ENCODE peak calls at places on chromosome 17, in ten cellular contexts. One of them, this sample, is unnamed.

GRCh38 chr17:70353408-70354092 is 184.2 kb downstream of the KCNJ2 start:
- DNase-seq in vagina: no peak
- DNase-seq in amniotic stem cell: no peak
- DNase-seq in Right ventricle myocardium superior: no peak
- DNase-seq in left lung: no peak
- DNase-seq in SK-N-SH: peak
- DNase-seq in NCI-H1092: no peak
- DNase-seq in LHCN-M2: no peak
- DNase-seq in RWPE1: no peak
- DNase-seq in CD8-positive, alpha-beta T cell: no peak
- DNase-seq in this sample: peak

GRCh38 chr17:78337244-78338109 is 22.4 kb downstream of the SOCS3 start:
- DNase-seq in CD8-positive, alpha-beta T cell: no peak
- DNase-seq in RWPE1: peak
- DNase-seq in SK-N-SH: no peak
- DNase-seq in left lung: peak
- DNase-seq in LHCN-M2: peak
- DNase-seq in NCI-H1092: no peak
- DNase-seq in Right ventricle myocardium superior: no peak
- DNase-seq in amniotic stem cell: no peak
- DNase-seq in vagina: no peak
- DNase-seq in this sample: no peak

GRCh38 chr17:56045907-56046306 is 107.4 kb upstream of the ANKFN1 start:
- DNase-seq in Right ventricle myocardium superior: no peak
- DNase-seq in CD8-positive, alpha-beta T cell: no peak
- DNase-seq in RWPE1: no peak
- DNase-seq in vagina: no peak
- DNase-seq in amniotic stem cell: no peak
- DNase-seq in NCI-H1092: no peak
- DNase-seq in left lung: peak
- DNase-seq in LHCN-M2: no peak
- DNase-seq in SK-N-SH: no peak
- DNase-seq in this sample: no peak

GRCh38 chr17:49871211-49871610 is 23.3 kb upstream of the TAC4 start:
- DNase-seq in SK-N-SH: no peak
- DNase-seq in LHCN-M2: no peak
- DNase-seq in left lung: no peak
- DNase-seq in vagina: no peak
- DNase-seq in amniotic stem cell: no peak
- DNase-seq in RWPE1: no peak
- DNase-seq in NCI-H1092: no peak
- DNase-seq in Right ventricle myocardium superior: no peak
- DNase-seq in CD8-positive, alpha-beta T cell: no peak
- DNase-seq in this sample: no peak

GRCh38 chr17:63751806-63752205 is 10.2 kb upstream of the STRADA start:
- DNase-seq in vagina: no peak
- DNase-seq in Right ventricle myocardium superior: no peak
- DNase-seq in SK-N-SH: no peak
- DNase-seq in amniotic stem cell: no peak
- DNase-seq in left lung: no peak
- DNase-seq in CD8-positive, alpha-beta T cell: peak
- DNase-seq in LHCN-M2: no peak
- DNase-seq in RWPE1: no peak
- DNase-seq in NCI-H1092: no peak
- DNase-seq in this sample: no peak

GRCh38 chr17:50149425-50150353 is 788 bp downstream of the PPP1R9B start:
- DNase-seq in amniotic stem cell: no peak
- DNase-seq in SK-N-SH: peak
- DNase-seq in LHCN-M2: peak
- DNase-seq in vagina: no peak
- DNase-seq in NCI-H1092: no peak
- DNase-seq in left lung: peak
- DNase-seq in RWPE1: no peak
- DNase-seq in Right ventricle myocardium superior: peak
- DNase-seq in CD8-positive, alpha-beta T cell: peak
- DNase-seq in this sample: peak

GRCh38 chr17:26962255-26963162 is 331.4 kb upstream of the WSB1 start:
- DNase-seq in CD8-positive, alpha-beta T cell: no peak
- DNase-seq in LHCN-M2: no peak
- DNase-seq in Right ventricle myocardium superior: peak
- DNase-seq in NCI-H1092: no peak
- DNase-seq in RWPE1: no peak
- DNase-seq in vagina: no peak
- DNase-seq in left lung: peak
- DNase-seq in amniotic stem cell: no peak
- DNase-seq in SK-N-SH: peak
- DNase-seq in this sample: no peak

GRCh38 chr17:14337596-14338079 is 36.8 kb downstream of the HS3ST3B1 start:
- DNase-seq in SK-N-SH: no peak
- DNase-seq in vagina: no peak
- DNase-seq in left lung: no peak
- DNase-seq in RWPE1: no peak
- DNase-seq in amniotic stem cell: no peak
- DNase-seq in NCI-H1092: no peak
- DNase-seq in Right ventricle myocardium superior: no peak
- DNase-seq in CD8-positive, alpha-beta T cell: no peak
- DNase-seq in LHCN-M2: no peak
- DNase-seq in this sample: no peak

GRCh38 chr17:9052921-9053320 is 31.6 kb downstream of the NTN1 start:
- DNase-seq in Right ventricle myocardium superior: no peak
- DNase-seq in LHCN-M2: no peak
- DNase-seq in vagina: no peak
- DNase-seq in NCI-H1092: no peak
- DNase-seq in RWPE1: no peak
- DNase-seq in SK-N-SH: no peak
- DNase-seq in amniotic stem cell: no peak
- DNase-seq in left lung: no peak
- DNase-seq in CD8-positive, alpha-beta T cell: no peak
- DNase-seq in this sample: no peak

GRCh38 chr17:39950871-39951348 is 11.9 kb upstream of the GSDMA start:
- DNase-seq in vagina: no peak
- DNase-seq in NCI-H1092: no peak
- DNase-seq in CD8-positive, alpha-beta T cell: no peak
- DNase-seq in SK-N-SH: no peak
- DNase-seq in RWPE1: no peak
- DNase-seq in Right ventricle myocardium superior: peak
- DNase-seq in left lung: no peak
- DNase-seq in LHCN-M2: peak
- DNase-seq in amniotic stem cell: no peak
- DNase-seq in this sample: no peak

GRCh38 chr17:15213381-15214087 is 51.6 kb downstream of the PMP22 start:
- DNase-seq in left lung: no peak
- DNase-seq in NCI-H1092: no peak
- DNase-seq in vagina: no peak
- DNase-seq in LHCN-M2: peak
- DNase-seq in SK-N-SH: peak
- DNase-seq in RWPE1: no peak
- DNase-seq in Right ventricle myocardium superior: no peak
- DNase-seq in amniotic stem cell: no peak
- DNase-seq in CD8-positive, alpha-beta T cell: no peak
- DNase-seq in this sample: no peak

GRCh38 chr17:34665150-34665802 is 85.9 kb downstream of the TMEM132E start:
- DNase-seq in amniotic stem cell: no peak
- DNase-seq in vagina: no peak
- DNase-seq in Right ventricle myocardium superior: no peak
- DNase-seq in left lung: no peak
- DNase-seq in CD8-positive, alpha-beta T cell: no peak
- DNase-seq in LHCN-M2: no peak
- DNase-seq in SK-N-SH: peak
- DNase-seq in NCI-H1092: no peak
- DNase-seq in RWPE1: no peak
- DNase-seq in this sample: no peak

GRCh38 chr17:65617496-65617895 is 56.0 kb upstream of the AXIN2 start:
- DNase-seq in NCI-H1092: no peak
- DNase-seq in SK-N-SH: no peak
- DNase-seq in amniotic stem cell: no peak
- DNase-seq in RWPE1: no peak
- DNase-seq in CD8-positive, alpha-beta T cell: no peak
- DNase-seq in left lung: no peak
- DNase-seq in LHCN-M2: no peak
- DNase-seq in vagina: no peak
- DNase-seq in Right ventricle myocardium superior: no peak
- DNase-seq in this sample: no peak

GRCh38 chr17:77363821-77364361 is 223.1 kb downstream of the SEC14L1 start:
- DNase-seq in left lung: no peak
- DNase-seq in SK-N-SH: peak
- DNase-seq in vagina: no peak
- DNase-seq in Right ventricle myocardium superior: peak
- DNase-seq in CD8-positive, alpha-beta T cell: peak
- DNase-seq in LHCN-M2: no peak
- DNase-seq in amniotic stem cell: no peak
- DNase-seq in NCI-H1092: no peak
- DNase-seq in RWPE1: no peak
- DNase-seq in this sample: no peak

GRCh38 chr17:13725286-13725990 is 123.7 kb upstream of the HS3ST3A1 start:
- DNase-seq in CD8-positive, alpha-beta T cell: no peak
- DNase-seq in left lung: no peak
- DNase-seq in amniotic stem cell: no peak
- DNase-seq in LHCN-M2: peak
- DNase-seq in SK-N-SH: no peak
- DNase-seq in vagina: no peak
- DNase-seq in NCI-H1092: no peak
- DNase-seq in Right ventricle myocardium superior: no peak
- DNase-seq in RWPE1: peak
- DNase-seq in this sample: no peak

GRCh38 chr17:67558740-67559380 is 158.9 kb upstream of the NOL11 start:
- DNase-seq in SK-N-SH: no peak
- DNase-seq in vagina: no peak
- DNase-seq in amniotic stem cell: no peak
- DNase-seq in left lung: no peak
- DNase-seq in Right ventricle myocardium superior: no peak
- DNase-seq in CD8-positive, alpha-beta T cell: no peak
- DNase-seq in RWPE1: no peak
- DNase-seq in NCI-H1092: no peak
- DNase-seq in LHCN-M2: peak
- DNase-seq in this sample: no peak

GRCh38 chr17:68599873-68600122 is 1.4 kb downstream of the FAM20A start:
- DNase-seq in left lung: peak
- DNase-seq in SK-N-SH: no peak
- DNase-seq in Right ventricle myocardium superior: no peak
- DNase-seq in vagina: no peak
- DNase-seq in LHCN-M2: no peak
- DNase-seq in NCI-H1092: no peak
- DNase-seq in RWPE1: no peak
- DNase-seq in amniotic stem cell: no peak
- DNase-seq in CD8-positive, alpha-beta T cell: no peak
- DNase-seq in this sample: no peak

GRCh38 chr17:55354941-55355340 is 66.7 kb downstream of the MMD start:
- DNase-seq in amniotic stem cell: no peak
- DNase-seq in LHCN-M2: no peak
- DNase-seq in CD8-positive, alpha-beta T cell: no peak
- DNase-seq in vagina: peak
- DNase-seq in RWPE1: no peak
- DNase-seq in SK-N-SH: no peak
- DNase-seq in NCI-H1092: no peak
- DNase-seq in left lung: no peak
- DNase-seq in Right ventricle myocardium superior: no peak
- DNase-seq in this sample: no peak

GRCh38 chr17:66491213-66491612 is 188.8 kb downstream of the PRKCA start:
- DNase-seq in CD8-positive, alpha-beta T cell: no peak
- DNase-seq in RWPE1: no peak
- DNase-seq in amniotic stem cell: no peak
- DNase-seq in vagina: no peak
- DNase-seq in Right ventricle myocardium superior: no peak
- DNase-seq in LHCN-M2: no peak
- DNase-seq in SK-N-SH: no peak
- DNase-seq in NCI-H1092: no peak
- DNase-seq in left lung: no peak
- DNase-seq in this sample: no peak

GRCh38 chr17:10018461-10018891 is 113.4 kb upstream of the RCVRN start:
- DNase-seq in NCI-H1092: no peak
- DNase-seq in SK-N-SH: no peak
- DNase-seq in RWPE1: no peak
- DNase-seq in CD8-positive, alpha-beta T cell: no peak
- DNase-seq in vagina: no peak
- DNase-seq in LHCN-M2: no peak
- DNase-seq in amniotic stem cell: no peak
- DNase-seq in Right ventricle myocardium superior: no peak
- DNase-seq in left lung: no peak
- DNase-seq in this sample: no peak

GRCh38 chr17:32518856-32519768 is 32.3 kb downstream of the CDK5R1 start:
- DNase-seq in NCI-H1092: peak
- DNase-seq in CD8-positive, alpha-beta T cell: peak
- DNase-seq in SK-N-SH: peak
- DNase-seq in LHCN-M2: peak
- DNase-seq in Right ventricle myocardium superior: peak
- DNase-seq in left lung: peak
- DNase-seq in amniotic stem cell: no peak
- DNase-seq in RWPE1: peak
- DNase-seq in vagina: no peak
- DNase-seq in this sample: peak

GRCh38 chr17:80372456-80372855 is 42.5 kb upstream of the ENDOV start:
- DNase-seq in CD8-positive, alpha-beta T cell: no peak
- DNase-seq in Right ventricle myocardium superior: no peak
- DNase-seq in NCI-H1092: no peak
- DNase-seq in RWPE1: no peak
- DNase-seq in LHCN-M2: no peak
- DNase-seq in SK-N-SH: no peak
- DNase-seq in left lung: peak
- DNase-seq in vagina: no peak
- DNase-seq in amniotic stem cell: no peak
- DNase-seq in this sample: no peak

GRCh38 chr17:55273579-55274370 is 9.0 kb downstream of the HLF start:
- DNase-seq in RWPE1: peak
- DNase-seq in CD8-positive, alpha-beta T cell: no peak
- DNase-seq in left lung: peak
- DNase-seq in vagina: no peak
- DNase-seq in SK-N-SH: peak
- DNase-seq in NCI-H1092: peak
- DNase-seq in Right ventricle myocardium superior: peak
- DNase-seq in amniotic stem cell: no peak
- DNase-seq in LHCN-M2: peak
- DNase-seq in this sample: no peak

GRCh38 chr17:49887744-49888360 is 40.0 kb upstream of the TAC4 start:
- DNase-seq in NCI-H1092: no peak
- DNase-seq in CD8-positive, alpha-beta T cell: no peak
- DNase-seq in left lung: no peak
- DNase-seq in Right ventricle myocardium superior: no peak
- DNase-seq in vagina: no peak
- DNase-seq in RWPE1: peak
- DNase-seq in SK-N-SH: no peak
- DNase-seq in LHCN-M2: no peak
- DNase-seq in amniotic stem cell: no peak
- DNase-seq in this sample: no peak